ENCODE peak calls at places on chromosome 11, in six cellular contexts. G is spleen; X is LoVo; R is uterus; E is HL-60; F is activated naive CD4-positive, alpha-beta T cell treated with Interleukin-2 at 50 U/mL for 16 hours. Q is an unnamed sample.

GRCh38 chr11:116861539-116861938 is 24.1 kb upstream of the APOA1 start:
- DNase-seq in X (no peak), R (no peak), G (no peak), E (no peak), F (no peak), Q (no peak)

GRCh38 chr11:65381721-65382035 is 768 bp downstream of the SLC25A45 start:
- DNase-seq in E (peak), G (no peak), R (no peak), F (no peak), X (peak), Q (no peak)

GRCh38 chr11:9231848-9232177 is 33.3 kb downstream of the DENND5A start:
- DNase-seq in E (peak), X (no peak), F (no peak), R (no peak), G (no peak), Q (no peak)

GRCh38 chr11:92826136-92826535 is 143.3 kb upstream of the MTNR1B start:
- DNase-seq in F (no peak), X (no peak), E (no peak), R (no peak), G (no peak), Q (no peak)

GRCh38 chr11:30452114-30452513 is 129.2 kb downstream of the ARL14EP start:
- DNase-seq in F (no peak), E (no peak), R (no peak), G (no peak), X (no peak), Q (no peak)

GRCh38 chr11:77081381-77081851 is 14.6 kb downstream of the CAPN5 start:
- DNase-seq in R (peak), G (peak), X (no peak), E (no peak), F (no peak), Q (no peak)

GRCh38 chr11:34358258-34358665 is 452 bp upstream of the ABTB2 start:
- DNase-seq in F (no peak), E (peak), X (peak), G (peak), R (peak), Q (no peak)

GRCh38 chr11:19929655-19930054 is 217.0 kb downstream of the NAV2 start:
- DNase-seq in E (no peak), G (no peak), F (no peak), R (no peak), X (no peak), Q (no peak)

GRCh38 chr11:35725880-35726279 is 63.3 kb downstream of the TRIM44 start:
- DNase-seq in X (peak), E (no peak), F (no peak), G (no peak), R (no peak), Q (no peak)

GRCh38 chr11:14809466-14809865 is 82.6 kb downstream of the CYP2R1 start:
- DNase-seq in X (no peak), E (no peak), R (no peak), G (no peak), F (no peak), Q (no peak)

GRCh38 chr11:121681536-121681935 is 228.8 kb upstream of the SORL1-AS1 start:
- DNase-seq in F (no peak), X (no peak), R (no peak), G (no peak), E (no peak), Q (no peak)

GRCh38 chr11:102026975-102027374 is 20.3 kb upstream of the CFAP300 start:
- DNase-seq in X (no peak), E (no peak), G (no peak), R (no peak), F (no peak), Q (no peak)

GRCh38 chr11:742156-742546 is 5.1 kb upstream of the TALDO1 start:
- DNase-seq in F (no peak), X (no peak), G (no peak), E (no peak), R (no peak), Q (no peak)

GRCh38 chr11:68890490-68891231 is 13.0 kb downstream of the MRPL21 start:
- DNase-seq in G (peak), E (peak), R (peak), X (no peak), F (no peak), Q (no peak)

GRCh38 chr11:953513-953912 is 27.8 kb downstream of the AP2A2 start:
- DNase-seq in F (no peak), R (no peak), G (no peak), X (no peak), E (no peak), Q (no peak)

GRCh38 chr11:123429851-123430735 is at the start of gene GRAMD1B:
- DNase-seq in E (peak), G (peak), F (peak), R (peak), X (no peak), Q (peak)

GRCh38 chr11:68145120-68145866 is 24.1 kb upstream of the CHKA start:
- DNase-seq in X (no peak), G (no peak), R (no peak), F (no peak), E (no peak), Q (no peak)

GRCh38 chr11:134542401-134543143 is 130.5 kb upstream of the B3GAT1 start:
- DNase-seq in R (no peak), F (no peak), X (peak), G (no peak), E (no peak), Q (no peak)

GRCh38 chr11:8282621-8283509 is 19.2 kb upstream of the LMO1 start:
- DNase-seq in X (no peak), F (no peak), E (no peak), R (no peak), G (peak), Q (no peak)

GRCh38 chr11:73366265-73366610 is 10.0 kb upstream of the RELT start:
- DNase-seq in E (no peak), G (no peak), X (no peak), R (no peak), F (no peak), Q (no peak)

GRCh38 chr11:56961609-56962008 is 27.1 kb upstream of the OR5AK2 start:
- DNase-seq in R (no peak), E (no peak), F (no peak), X (no peak), G (no peak), Q (no peak)

GRCh38 chr11:67098799-67099198 is 20.3 kb upstream of the KDM2A start:
- DNase-seq in X (no peak), F (no peak), R (no peak), G (no peak), E (no peak), Q (no peak)

GRCh38 chr11:134275534-134276395 is at the start of gene GLB1L3:
- DNase-seq in R (peak), G (peak), X (no peak), F (peak), E (peak), Q (peak)